ENCODE peak calls at places on chromosomes 12 and 14, in ten cellular contexts. One of them, this sample, is unnamed. For H3K27me3, the result is how much of the 10 kb centered on the place peaks cover.

GRCh38 chr14:98198385-98198784 is 1073.6 kb downstream of the BCL11B start:
- DNase-seq in astrocyte: peak
- DNase-seq in CD8-positive, alpha-beta T cell: peak
- DNase-seq in pancreas: no peak
- DNase-seq in Peyer's patch: no peak
- DNase-seq in psoas muscle: no peak
- DNase-seq in HepG2: no peak
- DNase-seq in hepatocyte: no peak
- DNase-seq in adrenal gland: no peak
- DNase-seq in left lung: no peak
- DNase-seq in this sample: no peak

GRCh38 chr12:65941388-65941787 is 117.1 kb downstream of the HMGA2 start:
- DNase-seq in HepG2: no peak
- DNase-seq in left lung: no peak
- DNase-seq in CD8-positive, alpha-beta T cell: no peak
- DNase-seq in adrenal gland: no peak
- DNase-seq in Peyer's patch: no peak
- DNase-seq in hepatocyte: no peak
- DNase-seq in astrocyte: peak
- DNase-seq in psoas muscle: no peak
- DNase-seq in pancreas: no peak
- DNase-seq in this sample: no peak

GRCh38 chr14:67722293-67722692 is 20.6 kb downstream of the RDH12 start:
- DNase-seq in astrocyte: peak
- DNase-seq in left lung: no peak
- DNase-seq in HepG2: no peak
- DNase-seq in pancreas: no peak
- DNase-seq in adrenal gland: peak
- DNase-seq in CD8-positive, alpha-beta T cell: no peak
- DNase-seq in Peyer's patch: peak
- DNase-seq in hepatocyte: peak
- DNase-seq in psoas muscle: peak
- DNase-seq in this sample: no peak

GRCh38 chr14:61033024-61033423 is 52.0 kb downstream of the SLC38A6 start:
- DNase-seq in Peyer's patch: no peak
- DNase-seq in left lung: no peak
- DNase-seq in pancreas: no peak
- DNase-seq in HepG2: no peak
- DNase-seq in CD8-positive, alpha-beta T cell: no peak
- DNase-seq in psoas muscle: no peak
- DNase-seq in hepatocyte: no peak
- DNase-seq in astrocyte: no peak
- DNase-seq in adrenal gland: no peak
- DNase-seq in this sample: no peak

GRCh38 chr14:55458800-55459577 is 18.6 kb upstream of the TBPL2 start:
- DNase-seq in Peyer's patch: no peak
- DNase-seq in pancreas: no peak
- DNase-seq in left lung: no peak
- DNase-seq in HepG2: no peak
- DNase-seq in hepatocyte: no peak
- DNase-seq in adrenal gland: no peak
- DNase-seq in CD8-positive, alpha-beta T cell: no peak
- DNase-seq in psoas muscle: no peak
- DNase-seq in astrocyte: peak
- DNase-seq in this sample: no peak

GRCh38 chr12:53057816-53058500 is 8.1 kb downstream of the TNS2 start:
- DNase-seq in hepatocyte: peak
- DNase-seq in psoas muscle: no peak
- DNase-seq in adrenal gland: no peak
- DNase-seq in CD8-positive, alpha-beta T cell: no peak
- DNase-seq in HepG2: no peak
- DNase-seq in pancreas: no peak
- DNase-seq in Peyer's patch: peak
- DNase-seq in left lung: peak
- DNase-seq in astrocyte: no peak
- DNase-seq in this sample: no peak

GRCh38 chr12:14948672-14949071 is 10.3 kb upstream of the ERP27 start:
- DNase-seq in HepG2: no peak
- DNase-seq in adrenal gland: peak
- DNase-seq in psoas muscle: no peak
- DNase-seq in pancreas: no peak
- DNase-seq in astrocyte: peak
- DNase-seq in hepatocyte: peak
- DNase-seq in left lung: no peak
- DNase-seq in CD8-positive, alpha-beta T cell: peak
- DNase-seq in Peyer's patch: no peak
- DNase-seq in this sample: no peak

GRCh38 chr12:18443768-18444437 is 182.6 kb downstream of the PIK3C2G start:
- DNase-seq in Peyer's patch: no peak
- DNase-seq in CD8-positive, alpha-beta T cell: no peak
- DNase-seq in hepatocyte: no peak
- DNase-seq in adrenal gland: no peak
- DNase-seq in psoas muscle: no peak
- DNase-seq in left lung: no peak
- DNase-seq in HepG2: no peak
- DNase-seq in pancreas: no peak
- DNase-seq in astrocyte: peak
- DNase-seq in this sample: no peak

GRCh38 chr12:54641089-54641488 is 6.4 kb upstream of the LACRT start:
- DNase-seq in HepG2: no peak
- DNase-seq in astrocyte: no peak
- DNase-seq in Peyer's patch: no peak
- DNase-seq in left lung: no peak
- DNase-seq in hepatocyte: no peak
- DNase-seq in pancreas: no peak
- DNase-seq in CD8-positive, alpha-beta T cell: no peak
- DNase-seq in psoas muscle: no peak
- DNase-seq in adrenal gland: no peak
- DNase-seq in this sample: no peak

GRCh38 chr12:42180990-42181611 is 36.4 kb upstream of the GXYLT1 start:
- DNase-seq in adrenal gland: no peak
- DNase-seq in psoas muscle: no peak
- DNase-seq in HepG2: peak
- DNase-seq in CD8-positive, alpha-beta T cell: no peak
- DNase-seq in astrocyte: no peak
- DNase-seq in pancreas: no peak
- DNase-seq in Peyer's patch: no peak
- DNase-seq in hepatocyte: peak
- DNase-seq in left lung: no peak
- DNase-seq in this sample: no peak

GRCh38 chr14:59356783-59357182 is 108.4 kb downstream of the GPR135 start:
- DNase-seq in pancreas: no peak
- DNase-seq in hepatocyte: no peak
- DNase-seq in Peyer's patch: no peak
- DNase-seq in adrenal gland: no peak
- DNase-seq in left lung: no peak
- DNase-seq in HepG2: no peak
- DNase-seq in psoas muscle: no peak
- DNase-seq in CD8-positive, alpha-beta T cell: no peak
- DNase-seq in astrocyte: no peak
- DNase-seq in this sample: no peak

GRCh38 chr14:98752660-98753059 is 519.3 kb downstream of the BCL11B start:
- DNase-seq in Peyer's patch: no peak
- DNase-seq in adrenal gland: no peak
- DNase-seq in hepatocyte: no peak
- DNase-seq in pancreas: no peak
- DNase-seq in left lung: no peak
- DNase-seq in HepG2: no peak
- DNase-seq in astrocyte: no peak
- DNase-seq in psoas muscle: no peak
- DNase-seq in CD8-positive, alpha-beta T cell: no peak
- DNase-seq in this sample: no peak

GRCh38 chr12:21906919-21907642 is 34.1 kb downstream of the ABCC9 start:
- DNase-seq in hepatocyte: no peak
- DNase-seq in HepG2: no peak
- DNase-seq in adrenal gland: no peak
- DNase-seq in astrocyte: peak
- DNase-seq in CD8-positive, alpha-beta T cell: no peak
- DNase-seq in left lung: no peak
- DNase-seq in psoas muscle: no peak
- DNase-seq in Peyer's patch: no peak
- DNase-seq in pancreas: no peak
- DNase-seq in this sample: no peak

GRCh38 chr14:75578786-75579781 is 664 bp downstream of the FLVCR2 start:
- DNase-seq in adrenal gland: peak
- DNase-seq in astrocyte: peak
- DNase-seq in psoas muscle: peak
- DNase-seq in CD8-positive, alpha-beta T cell: no peak
- DNase-seq in pancreas: peak
- DNase-seq in left lung: peak
- DNase-seq in HepG2: peak
- DNase-seq in hepatocyte: peak
- DNase-seq in Peyer's patch: peak
- DNase-seq in this sample: no peak

GRCh38 chr12:12520278-12520677 is 42.4 kb downstream of the DUSP16 start:
- DNase-seq in left lung: no peak
- DNase-seq in psoas muscle: no peak
- DNase-seq in pancreas: no peak
- DNase-seq in CD8-positive, alpha-beta T cell: no peak
- DNase-seq in HepG2: no peak
- DNase-seq in adrenal gland: no peak
- DNase-seq in hepatocyte: no peak
- DNase-seq in Peyer's patch: no peak
- DNase-seq in astrocyte: no peak
- DNase-seq in this sample: no peak

GRCh38 chr12:12521044-12521485 is 41.6 kb downstream of the DUSP16 start:
- DNase-seq in astrocyte: peak
- DNase-seq in left lung: no peak
- DNase-seq in CD8-positive, alpha-beta T cell: no peak
- DNase-seq in pancreas: no peak
- DNase-seq in hepatocyte: no peak
- DNase-seq in psoas muscle: no peak
- DNase-seq in adrenal gland: no peak
- DNase-seq in Peyer's patch: no peak
- DNase-seq in HepG2: no peak
- DNase-seq in this sample: no peak

GRCh38 chr12:12523229-12523628 is 39.4 kb downstream of the DUSP16 start:
- DNase-seq in left lung: no peak
- DNase-seq in psoas muscle: no peak
- DNase-seq in hepatocyte: no peak
- DNase-seq in Peyer's patch: no peak
- DNase-seq in pancreas: no peak
- DNase-seq in astrocyte: no peak
- DNase-seq in HepG2: no peak
- DNase-seq in CD8-positive, alpha-beta T cell: no peak
- DNase-seq in adrenal gland: no peak
- DNase-seq in this sample: no peak

GRCh38 chr12:12524128-12524527 is 38.5 kb downstream of the DUSP16 start:
- DNase-seq in hepatocyte: no peak
- DNase-seq in left lung: no peak
- DNase-seq in astrocyte: no peak
- DNase-seq in CD8-positive, alpha-beta T cell: no peak
- DNase-seq in HepG2: no peak
- DNase-seq in Peyer's patch: no peak
- DNase-seq in adrenal gland: no peak
- DNase-seq in pancreas: no peak
- DNase-seq in psoas muscle: no peak
- DNase-seq in this sample: no peak

DNA sequence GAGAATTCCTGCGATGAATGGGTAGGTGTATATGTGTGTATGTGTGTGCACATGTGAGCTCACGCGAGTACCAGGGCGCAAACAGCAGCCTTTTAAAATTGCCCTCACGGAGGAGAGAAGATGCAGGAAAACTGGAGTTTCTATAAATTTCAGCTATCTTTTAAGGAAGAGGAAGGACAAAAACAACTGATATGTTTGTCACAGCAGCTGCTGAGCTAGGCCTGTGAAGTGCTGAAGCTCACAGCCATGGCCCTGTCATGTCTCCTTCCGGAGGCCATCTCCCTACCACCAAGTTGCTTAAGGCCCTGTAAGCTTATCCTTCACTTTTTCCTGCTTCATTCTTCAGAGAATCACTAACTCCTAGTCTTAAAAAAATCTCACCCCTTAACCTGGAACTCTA is 40.7 kb downstream of the DUSP16 start:
- DNase-seq in Peyer's patch: no peak
- DNase-seq in adrenal gland: no peak
- DNase-seq in CD8-positive, alpha-beta T cell: no peak
- DNase-seq in pancreas: no peak
- DNase-seq in HepG2: no peak
- DNase-seq in astrocyte: no peak
- DNase-seq in hepatocyte: no peak
- DNase-seq in left lung: no peak
- DNase-seq in psoas muscle: no peak
- DNase-seq in this sample: no peak
- H3K27ac ChIP-seq in Peyer's patch: no peak
- H3K27ac ChIP-seq in adrenal gland: peak
- H3K27ac ChIP-seq in CD8-positive, alpha-beta T cell: no peak
- H3K27ac ChIP-seq in pancreas: no peak
- H3K27ac ChIP-seq in HepG2: peak
- H3K27ac ChIP-seq in astrocyte: no peak
- H3K27ac ChIP-seq in hepatocyte: peak
- H3K27ac ChIP-seq in left lung: no peak
- H3K27ac ChIP-seq in psoas muscle: peak
- H3K27ac ChIP-seq in this sample: no peak

GRCh38 chr12:205026-205425 is 8.9 kb downstream of the SLC6A12 start:
- DNase-seq in HepG2: no peak
- DNase-seq in Peyer's patch: no peak
- DNase-seq in left lung: no peak
- DNase-seq in adrenal gland: no peak
- DNase-seq in CD8-positive, alpha-beta T cell: no peak
- DNase-seq in astrocyte: no peak
- DNase-seq in pancreas: no peak
- DNase-seq in hepatocyte: no peak
- DNase-seq in psoas muscle: no peak
- DNase-seq in this sample: no peak
- H3K27me3 ChIP-seq in HepG2: under half
- H3K27me3 ChIP-seq in Peyer's patch: under half
- H3K27me3 ChIP-seq in left lung: under half
- H3K27me3 ChIP-seq in adrenal gland: under half
- H3K27me3 ChIP-seq in CD8-positive, alpha-beta T cell: under half
- H3K27me3 ChIP-seq in astrocyte: under half
- H3K27me3 ChIP-seq in pancreas: under half
- H3K27me3 ChIP-seq in hepatocyte: under half
- H3K27me3 ChIP-seq in psoas muscle: under half
- H3K27me3 ChIP-seq in this sample: under half

GRCh38 chr12:99984271-99985128 is at the start of gene ANKS1B:
- DNase-seq in astrocyte: peak
- DNase-seq in pancreas: peak
- DNase-seq in hepatocyte: peak
- DNase-seq in adrenal gland: peak
- DNase-seq in left lung: peak
- DNase-seq in Peyer's patch: peak
- DNase-seq in psoas muscle: peak
- DNase-seq in HepG2: no peak
- DNase-seq in CD8-positive, alpha-beta T cell: no peak
- DNase-seq in this sample: peak
- H3K4me3 ChIP-seq in astrocyte: peak
- H3K4me3 ChIP-seq in pancreas: peak
- H3K4me3 ChIP-seq in hepatocyte: peak
- H3K4me3 ChIP-seq in adrenal gland: peak
- H3K4me3 ChIP-seq in left lung: peak
- H3K4me3 ChIP-seq in Peyer's patch: peak
- H3K4me3 ChIP-seq in psoas muscle: peak
- H3K4me3 ChIP-seq in HepG2: peak
- H3K4me3 ChIP-seq in CD8-positive, alpha-beta T cell: no peak
- H3K4me3 ChIP-seq in this sample: peak

DNA sequence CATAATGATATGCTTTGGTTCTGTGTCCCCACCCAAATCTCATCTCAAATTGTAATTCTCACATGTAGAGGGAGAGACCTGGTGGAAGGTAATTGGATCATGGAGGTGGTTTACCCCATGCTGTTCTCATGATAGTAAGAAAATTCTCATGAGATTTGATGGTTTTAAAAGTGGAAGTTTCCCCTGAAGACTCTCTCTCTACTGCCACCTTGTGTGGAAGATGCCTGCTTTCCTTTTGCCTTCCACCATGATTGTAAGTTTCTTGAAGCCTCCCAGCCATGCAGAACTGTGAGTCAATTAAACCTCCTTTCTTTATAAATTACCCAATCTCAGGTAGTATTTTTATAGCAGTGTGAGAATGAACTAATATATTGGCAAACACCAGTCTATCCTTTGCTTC is 260.4 kb upstream of the PPFIA2 start:
- DNase-seq in psoas muscle: no peak
- DNase-seq in pancreas: no peak
- DNase-seq in HepG2: no peak
- DNase-seq in left lung: no peak
- DNase-seq in adrenal gland: no peak
- DNase-seq in Peyer's patch: no peak
- DNase-seq in hepatocyte: no peak
- DNase-seq in astrocyte: no peak
- DNase-seq in CD8-positive, alpha-beta T cell: no peak
- DNase-seq in this sample: peak
- H3K27ac ChIP-seq in psoas muscle: no peak
- H3K27ac ChIP-seq in pancreas: no peak
- H3K27ac ChIP-seq in HepG2: no peak
- H3K27ac ChIP-seq in left lung: no peak
- H3K27ac ChIP-seq in adrenal gland: no peak
- H3K27ac ChIP-seq in Peyer's patch: no peak
- H3K27ac ChIP-seq in hepatocyte: no peak
- H3K27ac ChIP-seq in astrocyte: no peak
- H3K27ac ChIP-seq in CD8-positive, alpha-beta T cell: no peak
- H3K27ac ChIP-seq in this sample: no peak